ENCODE peak calls at places on chromosomes 13 and 19, in five cellular contexts. One of them, this sample, is unnamed.

GRCh38 chr13:79692846-79693245 is 211.9 kb downstream of the NDFIP2 start:
- DNase-seq in osteoblast: no peak
- DNase-seq in fibroblast of pulmonary artery: peak
- DNase-seq in endothelial cell of umbilical vein: no peak
- DNase-seq in astrocyte of the spinal cord: no peak
- DNase-seq in this sample: no peak

GRCh38 chr19:50492303-50493052 is 15.8 kb upstream of the GARIN5A start:
- DNase-seq in endothelial cell of umbilical vein: no peak
- DNase-seq in fibroblast of pulmonary artery: no peak
- DNase-seq in osteoblast: no peak
- DNase-seq in astrocyte of the spinal cord: no peak
- DNase-seq in this sample: no peak

GRCh38 chr13:110265341-110265681 is 41.6 kb downstream of the COL4A1 start:
- DNase-seq in endothelial cell of umbilical vein: no peak
- DNase-seq in astrocyte of the spinal cord: no peak
- DNase-seq in osteoblast: no peak
- DNase-seq in fibroblast of pulmonary artery: no peak
- DNase-seq in this sample: no peak

GRCh38 chr19:33358408-33358807 is 15.1 kb upstream of the CEBPG start:
- DNase-seq in osteoblast: peak
- DNase-seq in endothelial cell of umbilical vein: no peak
- DNase-seq in fibroblast of pulmonary artery: no peak
- DNase-seq in astrocyte of the spinal cord: no peak
- DNase-seq in this sample: no peak

GRCh38 chr13:38348890-38349289 is 761 bp upstream of the UFM1 start:
- DNase-seq in astrocyte of the spinal cord: peak
- DNase-seq in fibroblast of pulmonary artery: peak
- DNase-seq in osteoblast: peak
- DNase-seq in endothelial cell of umbilical vein: no peak
- DNase-seq in this sample: no peak

GRCh38 chr13:24683833-24684599 is 3.8 kb downstream of the ATP12A start:
- DNase-seq in endothelial cell of umbilical vein: peak
- DNase-seq in osteoblast: peak
- DNase-seq in fibroblast of pulmonary artery: peak
- DNase-seq in astrocyte of the spinal cord: peak
- DNase-seq in this sample: peak

GRCh38 chr13:23583491-23583890 is 13.3 kb downstream of the TNFRSF19 start:
- DNase-seq in osteoblast: no peak
- DNase-seq in fibroblast of pulmonary artery: no peak
- DNase-seq in astrocyte of the spinal cord: no peak
- DNase-seq in endothelial cell of umbilical vein: no peak
- DNase-seq in this sample: no peak

GRCh38 chr13:36950330-36950729 is 30.3 kb upstream of the SMAD9 start:
- DNase-seq in astrocyte of the spinal cord: no peak
- DNase-seq in endothelial cell of umbilical vein: no peak
- DNase-seq in fibroblast of pulmonary artery: no peak
- DNase-seq in osteoblast: no peak
- DNase-seq in this sample: no peak

GRCh38 chr19:51111606-51112005 is 3.4 kb upstream of the CTU1 start:
- DNase-seq in osteoblast: no peak
- DNase-seq in endothelial cell of umbilical vein: no peak
- DNase-seq in fibroblast of pulmonary artery: peak
- DNase-seq in astrocyte of the spinal cord: no peak
- DNase-seq in this sample: no peak

GRCh38 chr19:6034512-6034911 is 56.6 kb upstream of the RANBP3 start:
- DNase-seq in osteoblast: no peak
- DNase-seq in astrocyte of the spinal cord: no peak
- DNase-seq in fibroblast of pulmonary artery: no peak
- DNase-seq in endothelial cell of umbilical vein: no peak
- DNase-seq in this sample: no peak

GRCh38 chr19:11014403-11014911 is 53.6 kb downstream of the SMARCA4 start:
- DNase-seq in osteoblast: peak
- DNase-seq in fibroblast of pulmonary artery: no peak
- DNase-seq in astrocyte of the spinal cord: no peak
- DNase-seq in endothelial cell of umbilical vein: no peak
- DNase-seq in this sample: no peak
- TF ChIP-seq CTCF in osteoblast: no peak
- TF ChIP-seq CTCF in fibroblast of pulmonary artery: peak
- TF ChIP-seq CTCF in astrocyte of the spinal cord: no peak
- TF ChIP-seq CTCF in endothelial cell of umbilical vein: no peak
- TF ChIP-seq CTCF in this sample: no peak

GRCh38 chr13:44331912-44332840 is 41.4 kb upstream of the SERP2 start:
- DNase-seq in osteoblast: peak
- DNase-seq in endothelial cell of umbilical vein: peak
- DNase-seq in astrocyte of the spinal cord: peak
- DNase-seq in fibroblast of pulmonary artery: peak
- DNase-seq in this sample: no peak
- TF ChIP-seq CTCF in osteoblast: no peak
- TF ChIP-seq CTCF in endothelial cell of umbilical vein: no peak
- TF ChIP-seq CTCF in astrocyte of the spinal cord: no peak
- TF ChIP-seq CTCF in fibroblast of pulmonary artery: no peak
- TF ChIP-seq CTCF in this sample: no peak

GRCh38 chr19:23436944-23437343 is 41.7 kb upstream of the ZNF91 start:
- DNase-seq in endothelial cell of umbilical vein: no peak
- DNase-seq in fibroblast of pulmonary artery: no peak
- DNase-seq in astrocyte of the spinal cord: no peak
- DNase-seq in osteoblast: no peak
- DNase-seq in this sample: no peak
- TF ChIP-seq CTCF in endothelial cell of umbilical vein: no peak
- TF ChIP-seq CTCF in fibroblast of pulmonary artery: peak
- TF ChIP-seq CTCF in astrocyte of the spinal cord: peak
- TF ChIP-seq CTCF in osteoblast: no peak
- TF ChIP-seq CTCF in this sample: no peak

GRCh38 chr19:55146078-55146647 is 2.8 kb downstream of the TNNT1 start:
- DNase-seq in astrocyte of the spinal cord: no peak
- DNase-seq in fibroblast of pulmonary artery: peak
- DNase-seq in osteoblast: peak
- DNase-seq in endothelial cell of umbilical vein: no peak
- DNase-seq in this sample: no peak
- TF ChIP-seq CTCF in astrocyte of the spinal cord: peak
- TF ChIP-seq CTCF in fibroblast of pulmonary artery: peak
- TF ChIP-seq CTCF in osteoblast: peak
- TF ChIP-seq CTCF in endothelial cell of umbilical vein: peak
- TF ChIP-seq CTCF in this sample: peak

GRCh38 chr19:30448386-30449130 is 76.4 kb downstream of the ZNF536 start:
- DNase-seq in endothelial cell of umbilical vein: no peak
- DNase-seq in fibroblast of pulmonary artery: no peak
- DNase-seq in osteoblast: no peak
- DNase-seq in astrocyte of the spinal cord: no peak
- DNase-seq in this sample: no peak

GRCh38 chr19:30449191-30449590 is 77.0 kb downstream of the ZNF536 start:
- DNase-seq in osteoblast: no peak
- DNase-seq in endothelial cell of umbilical vein: no peak
- DNase-seq in astrocyte of the spinal cord: no peak
- DNase-seq in fibroblast of pulmonary artery: no peak
- DNase-seq in this sample: no peak

GRCh38 chr19:30450101-30450500 is 77.9 kb downstream of the ZNF536 start:
- DNase-seq in fibroblast of pulmonary artery: peak
- DNase-seq in astrocyte of the spinal cord: peak
- DNase-seq in endothelial cell of umbilical vein: no peak
- DNase-seq in osteoblast: no peak
- DNase-seq in this sample: no peak

GRCh38 chr19:30450945-30451344 is 78.8 kb downstream of the ZNF536 start:
- DNase-seq in astrocyte of the spinal cord: no peak
- DNase-seq in fibroblast of pulmonary artery: no peak
- DNase-seq in osteoblast: no peak
- DNase-seq in endothelial cell of umbilical vein: no peak
- DNase-seq in this sample: no peak

GRCh38 chr19:30449673-30450072 is 77.5 kb downstream of the ZNF536 start:
- DNase-seq in osteoblast: no peak
- DNase-seq in astrocyte of the spinal cord: no peak
- DNase-seq in endothelial cell of umbilical vein: no peak
- DNase-seq in fibroblast of pulmonary artery: no peak
- DNase-seq in this sample: no peak
- TF ChIP-seq CTCF in osteoblast: no peak
- TF ChIP-seq CTCF in astrocyte of the spinal cord: no peak
- TF ChIP-seq CTCF in endothelial cell of umbilical vein: no peak
- TF ChIP-seq CTCF in fibroblast of pulmonary artery: no peak
- TF ChIP-seq CTCF in this sample: no peak

GRCh38 chr13:46799139-46799538 is 2.2 kb upstream of the ESD start:
- DNase-seq in endothelial cell of umbilical vein: no peak
- DNase-seq in fibroblast of pulmonary artery: no peak
- DNase-seq in osteoblast: no peak
- DNase-seq in astrocyte of the spinal cord: no peak
- DNase-seq in this sample: no peak
- TF ChIP-seq CTCF in endothelial cell of umbilical vein: no peak
- TF ChIP-seq CTCF in fibroblast of pulmonary artery: no peak
- TF ChIP-seq CTCF in osteoblast: no peak
- TF ChIP-seq CTCF in astrocyte of the spinal cord: no peak
- TF ChIP-seq CTCF in this sample: no peak